ENCODE peak calls at places on chromosomes 6 and 20, in eight cellular contexts. M is body of pancreas, P is tibial artery, I is Panc1, E is foreskin fibroblast, V is fibroblast of pulmonary artery, C is adrenal gland, W is choroid plexus epithelial cell. A is an unnamed sample.
A peak's percentile ranks its signal among the peaks of the same experiment; 100 is the strongest.

GRCh38 chr6:7119272-7119801 is 11.6 kb downstream of the RREB1 start:
- DNase-seq in W (no peak), E (no peak), I (no peak), M (no peak), C (no peak), P (no peak), V (no peak), A (no peak)

GRCh38 chr20:36821964-36822437 is 48.4 kb upstream of the DSN1 start:
- DNase-seq in I (no peak), E (peak; percentile 62), W (no peak), P (no peak), V (no peak), C (no peak), M (no peak), A (no peak)

GRCh38 chr6:93391982-93392381 is 27.4 kb downstream of the EPHA7 start:
- DNase-seq in I (no peak), M (no peak), V (no peak), W (peak; percentile 37), C (no peak), E (no peak), P (no peak), A (no peak)

GRCh38 chr20:5657873-5658200 is 92.4 kb upstream of the SHLD1 start:
- DNase-seq in M (no peak), W (no peak), E (no peak), I (no peak), V (no peak), P (no peak), C (no peak), A (no peak)

GRCh38 chr20:8755340-8756118 is 313.4 kb upstream of the PLCB4 start:
- DNase-seq in P (no peak), C (no peak), E (no peak), I (no peak), M (no peak), W (no peak), V (no peak), A (no peak)

GRCh38 chr6:47520282-47520681 is 42.7 kb downstream of the CD2AP start:
- DNase-seq in I (no peak), E (no peak), V (no peak), P (no peak), W (no peak), M (no peak), C (no peak), A (no peak)

GRCh38 chr6:137309078-137309762 is 90.0 kb upstream of the IFNGR1 start:
- DNase-seq in P (peak; percentile 69), E (peak; percentile 74), M (peak; percentile 89), C (peak; percentile 66), V (peak; percentile 70), W (peak; percentile 90), I (no peak), A (no peak)

GRCh38 chr6:7919871-7920270 is 9.3 kb upstream of the TXNDC5 start:
- DNase-seq in P (no peak), I (no peak), W (no peak), C (peak; percentile 42), V (peak; percentile 90), E (peak; percentile 56), M (no peak), A (no peak)

GRCh38 chr6:157034433-157035230 is 257.5 kb downstream of the ARID1B start:
- DNase-seq in C (no peak), P (no peak), M (no peak), V (peak; percentile 81), E (peak; percentile 57), I (no peak), W (peak; percentile 83), A (no peak)

GRCh38 chr20:51573576-51574243 is 31.2 kb upstream of the NFATC2 start:
- DNase-seq in C (no peak), W (peak; percentile 21), I (no peak), E (peak; percentile 52), M (no peak), P (peak; percentile 83), V (no peak), A (no peak)

GRCh38 chr6:3489961-3490621 is 33.2 kb upstream of the SLC22A23 start:
- DNase-seq in V (no peak), M (no peak), P (no peak), I (no peak), W (no peak), C (no peak), E (no peak), A (no peak)

GRCh38 chr6:116239856-116240255 is 14.0 kb downstream of the TSPYL4 start:
- DNase-seq in C (no peak), E (no peak), M (no peak), P (no peak), I (no peak), W (no peak), V (no peak), A (no peak)

GRCh38 chr6:91166271-91166670 is 579.4 kb upstream of the MAP3K7 start:
- DNase-seq in I (no peak), P (no peak), W (no peak), E (no peak), M (no peak), C (no peak), V (no peak), A (no peak)

GRCh38 chr6:90508753-90509152 is 78.1 kb downstream of the MAP3K7 start:
- DNase-seq in V (no peak), M (no peak), P (no peak), I (no peak), W (no peak), C (no peak), E (no peak), A (no peak)

GRCh38 chr6:158649289-158650143 is at the start of gene SYTL3:
- DNase-seq in C (peak; percentile 37), W (peak; percentile 72), M (no peak), P (peak; percentile 76), V (peak; percentile 90), I (no peak), E (peak; percentile 50), A (no peak)

GRCh38 chr6:28353981-28354676 is 4.4 kb downstream of the ZKSCAN3 start:
- DNase-seq in M (peak; percentile 90), P (no peak), E (no peak), W (peak; percentile 23), I (peak; percentile 78), C (peak; percentile 42), V (peak; percentile 83), A (no peak)

GRCh38 chr6:64266351-64266821 is 630.8 kb downstream of the PHF3 start:
- DNase-seq in I (no peak), V (peak; percentile 15), P (no peak), M (no peak), W (no peak), E (no peak), C (no peak), A (no peak)

GRCh38 chr6:89843070-89843469 is 13.4 kb downstream of the CASP8AP2 start:
- DNase-seq in C (no peak), P (no peak), V (peak; percentile 17), M (no peak), E (peak; percentile 33), W (peak; percentile 57), I (no peak), A (no peak)

GRCh38 chr6:26019261-26019845 is 56.8 kb downstream of the TRIM38 start:
- DNase-seq in M (peak; percentile 26), E (no peak), P (no peak), W (peak; percentile 53), V (no peak), C (no peak), I (no peak), A (no peak)

GRCh38 chr6:26020983-26021349 is 58.4 kb downstream of the TRIM38 start:
- DNase-seq in W (peak; percentile 74), E (peak; percentile 85), M (peak; percentile 64), I (no peak), P (peak; percentile 81), C (no peak), V (peak; percentile 77), A (no peak)

GRCh38 chr6:26016326-26017275 is 54.0 kb downstream of the TRIM38 start:
- DNase-seq in V (peak; percentile 29), I (no peak), E (peak; percentile 45), P (peak; percentile 67), M (no peak), W (peak; percentile 40), C (no peak), A (no peak)

GRCh38 chr6:26020291-26020982 is 57.8 kb downstream of the TRIM38 start:
- DNase-seq in V (peak; percentile 97), M (peak; percentile 84), C (peak; percentile 91), W (peak; percentile 97), I (no peak), E (peak; percentile 94), P (peak; percentile 90), A (peak; percentile 84)

GRCh38 chr6:26017567-26017966 is 55.0 kb downstream of the TRIM38 start:
- DNase-seq in M (peak; percentile 28), I (no peak), E (peak; percentile 95), V (peak; percentile 92), C (peak; percentile 30), P (peak; percentile 92), W (peak; percentile 95), A (no peak)
- TF ChIP-seq CTCF in M (no peak), I (no peak), E (peak; percentile 55), V (peak; percentile 57), C (peak; percentile 17), P (peak; percentile 29), W (peak; percentile 73), A (peak; percentile 41)

DNA sequence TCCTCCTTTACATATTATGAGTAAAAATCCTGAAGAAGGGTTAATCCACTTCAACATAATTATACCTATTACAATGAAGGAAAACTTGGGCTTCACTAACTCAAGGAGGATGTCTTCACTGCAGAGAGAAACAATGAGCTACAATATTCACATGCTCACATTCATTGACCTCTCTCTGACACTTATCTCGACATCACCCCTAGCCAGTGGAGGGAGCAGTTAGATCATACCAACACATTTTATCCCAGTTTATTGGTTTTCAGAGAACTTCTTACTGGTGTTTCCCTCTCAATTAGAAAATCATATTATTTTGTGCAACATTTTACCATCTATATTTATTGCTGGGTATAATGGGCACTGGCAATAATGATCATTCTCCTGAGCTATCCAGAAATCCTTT is 646.5 kb downstream of the TENT5A start:
- DNase-seq in C (no peak), E (no peak), P (no peak), W (peak; percentile 17), V (peak; percentile 1), M (no peak), I (no peak), A (peak; percentile 1)
- TF ChIP-seq CTCF in C (no peak), E (no peak), P (no peak), W (peak; percentile 16), V (no peak), M (no peak), I (no peak), A (peak; percentile 26)

DNA sequence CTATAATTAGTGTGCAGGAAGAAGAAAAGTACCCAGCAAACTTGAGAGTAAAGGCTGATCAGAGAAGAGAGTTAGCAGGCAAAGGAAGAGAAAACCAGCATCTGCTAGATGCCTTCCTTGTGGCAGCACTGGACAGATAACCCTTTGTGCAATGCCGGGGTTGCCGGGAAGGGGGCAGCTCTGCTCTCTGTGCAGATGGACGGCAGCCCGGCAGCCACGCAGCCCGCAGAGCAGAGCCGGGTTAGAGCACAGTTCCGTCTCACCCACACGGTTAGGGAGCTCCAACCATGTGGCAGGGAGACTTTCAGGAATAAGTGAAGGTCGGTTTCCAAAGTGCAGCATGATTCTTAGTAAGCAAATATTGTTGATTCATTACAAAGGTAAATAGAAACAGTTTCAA is 80.0 kb upstream of the RPS6KA2 start:
- DNase-seq in P (no peak), W (peak; percentile 58), C (peak; percentile 73), I (no peak), E (peak; percentile 20), M (peak; percentile 72), V (peak; percentile 32), A (no peak)
- TF ChIP-seq CTCF in P (no peak), W (peak; percentile 69), C (peak; percentile 53), I (peak; percentile 57), E (peak; percentile 26), M (no peak), V (peak; percentile 46), A (peak; percentile 10)

GRCh38 chr6:138752017-138752416 is 21.6 kb upstream of the CCDC28A start:
- DNase-seq in I (no peak), M (no peak), P (no peak), W (no peak), V (no peak), E (no peak), C (no peak), A (no peak)

GRCh38 chr6:138757131-138757530 is 16.4 kb upstream of the CCDC28A start:
- DNase-seq in P (no peak), I (no peak), C (no peak), E (no peak), V (peak; percentile 60), M (no peak), W (peak; percentile 18), A (no peak)
- TF ChIP-seq CTCF in P (no peak), I (no peak), C (no peak), E (no peak), V (no peak), M (no peak), W (no peak), A (no peak)

A was measured in AG09319.